ENCODE peak calls at places on chromosome 1, in seven cellular contexts. S, H, J, M, O, Y and F are unnamed samples. For H3K9me3, the result is how much of the 10 kb centered on the place peaks cover.

GRCh38 chr1:33296082-33296458 is 24.8 kb downstream of the A3GALT2 start:
- DNase-seq in O (peak), J (no peak), S (no peak), Y (no peak), M (no peak), H (no peak), F (no peak)

GRCh38 chr1:207004931-207005830 is 27.4 kb downstream of the C1orf116 start:
- DNase-seq in Y (no peak), H (no peak), O (no peak), S (peak), M (peak), J (peak), F (peak)

GRCh38 chr1:115428262-115428661 is 90.2 kb upstream of the NGF start:
- DNase-seq in J (no peak), H (no peak), Y (no peak), O (no peak), M (no peak), S (no peak), F (no peak)

GRCh38 chr1:152218762-152219436 is 5.1 kb downstream of the HRNR start:
- DNase-seq in O (no peak), S (no peak), J (no peak), M (no peak), H (peak), Y (no peak), F (no peak)

GRCh38 chr1:60281360-60281932 is 207.9 kb upstream of the C1orf87 start:
- DNase-seq in J (peak), Y (peak), O (peak), H (peak), M (peak), S (no peak), F (no peak)

GRCh38 chr1:243325305-243325890 is 69.6 kb downstream of the SDCCAG8 start:
- DNase-seq in J (peak), M (no peak), Y (peak), H (no peak), O (no peak), S (no peak), F (no peak)

GRCh38 chr1:228036701-228037231 is 30.0 kb downstream of the WNT3A start:
- DNase-seq in H (no peak), O (no peak), S (peak), J (no peak), Y (no peak), M (no peak), F (no peak)

GRCh38 chr1:240691521-240692338 is 79.8 kb upstream of the GREM2 start:
- DNase-seq in O (peak), M (no peak), J (peak), H (no peak), Y (no peak), S (no peak), F (peak)

GRCh38 chr1:234208791-234209190 is 164.5 kb upstream of the COA6 start:
- DNase-seq in J (no peak), M (no peak), Y (no peak), S (no peak), O (no peak), H (no peak), F (no peak)

GRCh38 chr1:158821723-158822122 is 9.4 kb upstream of the MNDA start:
- DNase-seq in S (no peak), H (no peak), Y (no peak), M (no peak), O (no peak), J (no peak), F (no peak)
- H3K9me3 ChIP-seq in S (under half), H (under half), Y (under half), M (under half), O (under half), J (under half), F (under half)

GRCh38 chr1:23477359-23478144 is 6.4 kb downstream of the ASAP3 start:
- DNase-seq in M (no peak), J (no peak), H (no peak), Y (no peak), S (no peak), O (no peak), F (no peak)

GRCh38 chr1:23475134-23475628 is 8.8 kb downstream of the ASAP3 start:
- DNase-seq in Y (peak), O (no peak), S (no peak), M (no peak), H (no peak), J (peak), F (no peak)

GRCh38 chr1:23472351-23473036 is 11.5 kb downstream of the ASAP3 start:
- DNase-seq in H (no peak), J (no peak), S (no peak), O (no peak), Y (no peak), M (no peak), F (no peak)

GRCh38 chr1:23473037-23473800 is 10.8 kb downstream of the ASAP3 start:
- DNase-seq in H (no peak), J (no peak), S (no peak), Y (no peak), M (no peak), O (no peak), F (no peak)

GRCh38 chr1:23475641-23476040 is 8.3 kb downstream of the ASAP3 start:
- DNase-seq in J (no peak), Y (no peak), S (no peak), H (no peak), M (no peak), O (no peak), F (no peak)
- H3K27ac ChIP-seq in J (no peak), Y (peak), S (no peak), H (no peak), M (no peak), O (peak), F (no peak)

DNA sequence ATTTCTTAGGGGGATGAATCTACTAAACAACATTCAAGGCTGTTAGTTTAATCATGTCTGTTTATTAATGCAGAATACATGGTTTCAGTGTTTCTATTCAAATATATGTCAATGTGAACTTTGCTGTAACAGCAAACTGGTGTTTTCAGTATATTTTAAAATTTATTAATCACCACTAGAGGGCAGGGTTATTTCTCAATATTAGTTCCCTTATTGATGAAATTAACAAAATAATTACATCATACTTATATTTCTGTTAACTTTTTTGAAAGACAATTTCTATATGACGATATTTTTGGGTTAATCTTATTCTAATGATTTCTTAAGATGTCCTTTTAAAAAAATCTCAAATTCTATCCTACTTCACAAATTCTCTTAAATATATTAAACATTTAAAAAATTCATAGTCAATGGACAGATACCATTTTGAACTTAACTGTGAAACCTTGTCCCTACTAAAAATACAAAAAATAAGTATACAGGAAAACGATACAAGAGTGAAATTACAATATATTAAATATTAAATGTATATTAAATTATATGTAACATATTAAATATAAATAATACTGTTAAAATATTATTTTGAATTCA is 1034.1 kb upstream of the PRMT6 start:
- DNase-seq in O (no peak), H (no peak), S (no peak), J (peak), Y (no peak), M (no peak), F (no peak)
- TF ChIP-seq CTCF in O (no peak), H (peak), S (no peak), J (peak), Y (peak), M (peak), F (no peak)

DNA sequence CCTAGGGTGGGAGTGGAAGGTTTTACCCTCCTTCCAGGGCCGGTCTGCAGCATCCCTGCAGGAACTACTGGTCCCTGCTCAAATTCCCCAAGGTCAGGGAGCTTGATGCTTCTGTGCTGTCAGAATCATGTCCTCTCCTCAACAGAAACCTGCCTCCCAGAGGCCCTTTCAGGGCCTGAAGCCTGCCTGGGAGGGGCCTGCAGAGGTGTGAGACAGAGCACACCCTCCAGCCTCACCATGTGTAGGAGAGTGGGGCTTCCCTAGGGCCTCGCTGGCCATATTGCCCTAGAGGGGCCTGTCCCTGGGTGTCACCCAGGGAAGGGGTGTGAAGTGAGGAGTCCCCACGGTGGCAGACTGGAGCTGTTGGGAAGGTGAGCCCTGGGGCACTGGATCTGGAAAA is 21.1 kb downstream of the KNCN start:
- DNase-seq in S (no peak), O (no peak), J (no peak), M (no peak), Y (no peak), H (no peak), F (no peak)
- H3K9me3 ChIP-seq in S (under half), O (under half), J (under half), M (under half), Y (under half), H (under half), F (under half)

DNA sequence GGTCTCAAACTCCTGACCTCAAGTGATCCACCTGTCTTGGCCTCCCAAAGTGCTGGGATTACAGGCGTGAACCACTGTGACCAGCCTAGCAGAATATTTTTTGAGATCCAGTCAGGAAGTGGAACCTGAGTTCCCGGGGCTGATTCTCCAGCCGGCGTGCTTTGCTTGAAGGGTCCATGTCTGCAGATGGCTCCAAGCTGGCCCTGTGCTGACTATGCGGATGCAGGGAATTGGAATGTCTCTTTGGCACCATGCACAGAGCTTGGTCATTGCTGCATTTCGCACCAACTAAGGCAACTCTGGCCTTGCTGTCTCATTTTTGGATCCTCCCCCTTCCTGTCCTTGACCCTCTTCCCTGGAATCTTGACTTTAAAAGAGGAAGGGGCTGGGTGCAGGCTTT is 28.1 kb downstream of the ARHGEF10L start:
- DNase-seq in J (no peak), H (no peak), Y (no peak), M (no peak), O (no peak), S (no peak), F (no peak)
- H3K27ac ChIP-seq in J (no peak), H (peak), Y (peak), M (no peak), O (peak), S (peak), F (no peak)

GRCh38 chr1:36773827-36774541 is 260.3 kb downstream of the GRIK3 start:
- DNase-seq in S (no peak), O (no peak), M (no peak), Y (no peak), J (no peak), H (no peak), F (no peak)
- TF ChIP-seq CTCF in S (no peak), O (no peak), M (no peak), Y (no peak), J (no peak), H (no peak), F (no peak)